ENCODE peak calls at places on chromosomes 2 and 18, in ten cellular contexts. One of them, this sample, is unnamed.

GRCh38 chr2:162061021-162061420 is 13.0 kb downstream of the DPP4 start:
- DNase-seq in astrocyte of the spinal cord: no peak
- DNase-seq in HepG2: no peak
- DNase-seq in BE2C: no peak
- DNase-seq in AG04450: no peak
- DNase-seq in cardiac fibroblast: no peak
- DNase-seq in brain microvascular endothelial cell: no peak
- DNase-seq in upper lobe of right lung: no peak
- DNase-seq in lung: no peak
- DNase-seq in AG10803: no peak
- DNase-seq in this sample: no peak

GRCh38 chr2:162297925-162298552 is 20.4 kb downstream of the IFIH1 start:
- DNase-seq in BE2C: peak; percentile 44
- DNase-seq in HepG2: peak; percentile 83
- DNase-seq in brain microvascular endothelial cell: peak; percentile 87
- DNase-seq in AG04450: peak; percentile 44
- DNase-seq in AG10803: peak; percentile 79
- DNase-seq in lung: peak; percentile 66
- DNase-seq in upper lobe of right lung: no peak
- DNase-seq in astrocyte of the spinal cord: peak; percentile 85
- DNase-seq in cardiac fibroblast: peak; percentile 89
- DNase-seq in this sample: peak; percentile 29

GRCh38 chr18:61841709-61842108 is 51.1 kb downstream of the RNF152 start:
- DNase-seq in BE2C: no peak
- DNase-seq in brain microvascular endothelial cell: no peak
- DNase-seq in upper lobe of right lung: no peak
- DNase-seq in lung: no peak
- DNase-seq in astrocyte of the spinal cord: no peak
- DNase-seq in cardiac fibroblast: no peak
- DNase-seq in AG04450: no peak
- DNase-seq in AG10803: no peak
- DNase-seq in HepG2: no peak
- DNase-seq in this sample: no peak

GRCh38 chr2:127651987-127652550 is 6.1 kb downstream of the GPR17 start:
- DNase-seq in AG10803: no peak
- DNase-seq in lung: no peak
- DNase-seq in astrocyte of the spinal cord: no peak
- DNase-seq in cardiac fibroblast: peak; percentile 75
- DNase-seq in HepG2: no peak
- DNase-seq in AG04450: no peak
- DNase-seq in upper lobe of right lung: no peak
- DNase-seq in BE2C: peak; percentile 86
- DNase-seq in brain microvascular endothelial cell: no peak
- DNase-seq in this sample: no peak

GRCh38 chr2:112255875-112256274 is 1.0 kb upstream of the ZC3H8 start:
- DNase-seq in AG10803: no peak
- DNase-seq in brain microvascular endothelial cell: no peak
- DNase-seq in HepG2: no peak
- DNase-seq in astrocyte of the spinal cord: no peak
- DNase-seq in lung: no peak
- DNase-seq in BE2C: no peak
- DNase-seq in AG04450: no peak
- DNase-seq in cardiac fibroblast: no peak
- DNase-seq in upper lobe of right lung: no peak
- DNase-seq in this sample: no peak

GRCh38 chr18:62165583-62165982 is 21.3 kb downstream of the PIGN start:
- DNase-seq in HepG2: no peak
- DNase-seq in BE2C: no peak
- DNase-seq in astrocyte of the spinal cord: no peak
- DNase-seq in cardiac fibroblast: no peak
- DNase-seq in lung: no peak
- DNase-seq in upper lobe of right lung: no peak
- DNase-seq in AG10803: no peak
- DNase-seq in brain microvascular endothelial cell: no peak
- DNase-seq in AG04450: no peak
- DNase-seq in this sample: no peak

GRCh38 chr18:48968412-48969215 is 17.8 kb upstream of the SMAD7 start:
- DNase-seq in astrocyte of the spinal cord: no peak
- DNase-seq in HepG2: no peak
- DNase-seq in upper lobe of right lung: no peak
- DNase-seq in AG10803: no peak
- DNase-seq in AG04450: no peak
- DNase-seq in brain microvascular endothelial cell: no peak
- DNase-seq in cardiac fibroblast: no peak
- DNase-seq in BE2C: no peak
- DNase-seq in lung: no peak
- DNase-seq in this sample: no peak

GRCh38 chr18:65523461-65523860 is 227.4 kb upstream of the CDH7 start:
- DNase-seq in AG04450: no peak
- DNase-seq in BE2C: no peak
- DNase-seq in lung: no peak
- DNase-seq in upper lobe of right lung: no peak
- DNase-seq in HepG2: no peak
- DNase-seq in astrocyte of the spinal cord: no peak
- DNase-seq in brain microvascular endothelial cell: no peak
- DNase-seq in AG10803: no peak
- DNase-seq in cardiac fibroblast: no peak
- DNase-seq in this sample: no peak

GRCh38 chr2:118085173-118086023 is 2.9 kb upstream of the INSIG2 start:
- DNase-seq in AG10803: no peak
- DNase-seq in upper lobe of right lung: no peak
- DNase-seq in AG04450: no peak
- DNase-seq in BE2C: no peak
- DNase-seq in lung: no peak
- DNase-seq in brain microvascular endothelial cell: no peak
- DNase-seq in astrocyte of the spinal cord: no peak
- DNase-seq in cardiac fibroblast: no peak
- DNase-seq in HepG2: peak; percentile 96
- DNase-seq in this sample: no peak

GRCh38 chr18:70216788-70217187 is 11.3 kb upstream of the RTTN start:
- DNase-seq in AG04450: peak; percentile 47
- DNase-seq in astrocyte of the spinal cord: no peak
- DNase-seq in cardiac fibroblast: no peak
- DNase-seq in brain microvascular endothelial cell: no peak
- DNase-seq in upper lobe of right lung: no peak
- DNase-seq in HepG2: no peak
- DNase-seq in AG10803: no peak
- DNase-seq in lung: no peak
- DNase-seq in BE2C: no peak
- DNase-seq in this sample: no peak

GRCh38 chr2:31937741-31938140 is 73.1 kb downstream of the MEMO1 start:
- DNase-seq in AG10803: peak; percentile 31
- DNase-seq in astrocyte of the spinal cord: peak; percentile 11
- DNase-seq in lung: no peak
- DNase-seq in cardiac fibroblast: no peak
- DNase-seq in upper lobe of right lung: no peak
- DNase-seq in HepG2: no peak
- DNase-seq in BE2C: no peak
- DNase-seq in AG04450: peak; percentile 3
- DNase-seq in brain microvascular endothelial cell: no peak
- DNase-seq in this sample: peak; percentile 37

DNA sequence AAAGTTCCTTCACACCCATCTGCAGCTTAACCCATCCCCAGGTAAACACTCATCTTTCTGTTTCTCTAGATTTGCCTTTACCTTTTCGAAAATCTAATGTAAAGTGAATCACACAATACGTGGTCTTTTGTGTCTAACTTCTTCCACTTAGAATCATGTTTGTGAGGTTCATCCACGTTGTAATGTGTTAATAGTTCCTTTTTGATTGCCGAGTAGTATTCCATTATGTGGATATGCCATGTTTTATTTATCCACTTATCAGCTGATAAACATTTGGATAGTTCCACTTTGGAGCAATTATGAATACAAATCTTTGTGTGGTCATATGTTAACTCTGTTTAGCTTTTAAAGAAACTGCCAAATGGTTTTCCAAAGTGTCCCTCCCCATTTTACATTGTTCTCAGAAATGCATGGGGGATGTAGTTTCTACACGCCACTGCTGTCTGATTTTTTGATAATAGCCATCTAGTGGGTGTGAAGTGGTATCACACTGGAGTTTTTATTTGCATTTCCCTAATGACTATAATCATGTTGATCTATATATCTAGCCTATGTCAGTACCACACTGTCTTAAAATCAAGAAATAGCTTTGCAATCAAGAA is 22.3 kb downstream of the PECR start:
- DNase-seq in AG10803: no peak
- DNase-seq in cardiac fibroblast: no peak
- DNase-seq in lung: no peak
- DNase-seq in brain microvascular endothelial cell: no peak
- DNase-seq in upper lobe of right lung: no peak
- DNase-seq in HepG2: no peak
- DNase-seq in AG04450: no peak
- DNase-seq in BE2C: no peak
- DNase-seq in astrocyte of the spinal cord: no peak
- DNase-seq in this sample: no peak
- TF ChIP-seq CTCF in AG10803: peak; percentile 30
- TF ChIP-seq CTCF in cardiac fibroblast: peak; percentile 25
- TF ChIP-seq CTCF in lung: no peak
- TF ChIP-seq CTCF in brain microvascular endothelial cell: peak; percentile 26
- TF ChIP-seq CTCF in upper lobe of right lung: peak; percentile 23
- TF ChIP-seq CTCF in HepG2: no peak
- TF ChIP-seq CTCF in AG04450: peak; percentile 24
- TF ChIP-seq CTCF in BE2C: peak; percentile 23
- TF ChIP-seq CTCF in astrocyte of the spinal cord: peak; percentile 6
- TF ChIP-seq CTCF in this sample: no peak

DNA sequence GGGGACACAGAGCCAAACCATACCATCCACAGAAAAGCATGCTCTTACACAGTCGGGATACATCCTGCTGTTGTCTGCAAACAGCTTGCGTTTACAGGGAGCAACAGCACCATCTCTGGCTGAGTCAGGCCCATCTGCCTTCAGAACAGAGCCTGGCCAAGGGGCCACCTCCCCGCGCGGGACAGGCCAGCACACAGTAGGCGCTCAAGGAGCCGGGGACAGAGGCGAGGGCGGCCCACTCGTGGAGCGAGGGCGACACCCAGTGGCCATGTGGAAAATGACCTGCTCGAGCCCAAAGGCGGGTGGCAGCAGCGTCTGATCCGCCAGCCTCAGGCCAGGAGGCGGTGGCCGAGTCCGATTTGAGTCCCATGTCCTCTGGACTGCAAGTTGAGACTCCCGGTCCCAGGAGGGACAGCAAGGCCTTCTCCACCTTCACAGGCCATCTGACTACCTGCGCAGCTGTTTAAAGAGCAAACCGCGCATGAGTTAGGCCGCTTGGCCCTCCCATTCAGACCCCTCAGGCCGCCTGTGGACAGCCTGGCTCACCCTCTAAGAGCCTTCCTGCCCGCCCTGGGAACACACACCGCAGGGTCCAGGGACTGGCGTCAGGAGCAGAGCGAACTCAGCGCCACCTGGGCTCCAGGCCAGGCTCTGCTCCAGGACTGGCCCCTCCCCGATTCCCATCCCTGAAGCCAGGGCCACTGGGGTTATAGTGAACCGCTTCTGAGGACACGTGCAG is 38.3 kb downstream of the TTC32 start:
- DNase-seq in AG10803: peak; percentile 59
- DNase-seq in AG04450: no peak
- DNase-seq in cardiac fibroblast: peak; percentile 64
- DNase-seq in lung: peak; percentile 61
- DNase-seq in HepG2: peak; percentile 76
- DNase-seq in brain microvascular endothelial cell: peak; percentile 31
- DNase-seq in BE2C: peak; percentile 70
- DNase-seq in astrocyte of the spinal cord: peak; percentile 63
- DNase-seq in upper lobe of right lung: peak; percentile 85
- DNase-seq in this sample: no peak
- H3K4me3 ChIP-seq in AG10803: no peak overlapping the region
- H3K4me3 ChIP-seq in AG04450: no peak overlapping the region
- H3K4me3 ChIP-seq in cardiac fibroblast: no peak overlapping the region
- H3K4me3 ChIP-seq in lung: no peak overlapping the region
- H3K4me3 ChIP-seq in HepG2: peak overlapping the region; percentile 57
- H3K4me3 ChIP-seq in brain microvascular endothelial cell: peak overlapping the region; percentile 30
- H3K4me3 ChIP-seq in BE2C: peak overlapping the region; percentile 38
- H3K4me3 ChIP-seq in astrocyte of the spinal cord: no peak overlapping the region
- H3K4me3 ChIP-seq in upper lobe of right lung: no peak overlapping the region
- H3K4me3 ChIP-seq in this sample: no peak overlapping the region

GRCh38 chr18:78074400-78075020 is 824.9 kb downstream of the GALR1 start:
- DNase-seq in lung: no peak
- DNase-seq in cardiac fibroblast: no peak
- DNase-seq in BE2C: no peak
- DNase-seq in upper lobe of right lung: no peak
- DNase-seq in brain microvascular endothelial cell: no peak
- DNase-seq in HepG2: no peak
- DNase-seq in astrocyte of the spinal cord: no peak
- DNase-seq in AG04450: no peak
- DNase-seq in AG10803: no peak
- DNase-seq in this sample: no peak

GRCh38 chr18:78071146-78071710 is 821.6 kb downstream of the GALR1 start:
- DNase-seq in lung: no peak
- DNase-seq in HepG2: no peak
- DNase-seq in AG04450: no peak
- DNase-seq in AG10803: no peak
- DNase-seq in upper lobe of right lung: no peak
- DNase-seq in BE2C: no peak
- DNase-seq in astrocyte of the spinal cord: no peak
- DNase-seq in brain microvascular endothelial cell: no peak
- DNase-seq in cardiac fibroblast: no peak
- DNase-seq in this sample: no peak

GRCh38 chr18:78069784-78070664 is 820.4 kb downstream of the GALR1 start:
- DNase-seq in upper lobe of right lung: no peak
- DNase-seq in AG10803: no peak
- DNase-seq in brain microvascular endothelial cell: no peak
- DNase-seq in cardiac fibroblast: no peak
- DNase-seq in astrocyte of the spinal cord: no peak
- DNase-seq in AG04450: no peak
- DNase-seq in lung: peak; percentile 56
- DNase-seq in BE2C: no peak
- DNase-seq in HepG2: no peak
- DNase-seq in this sample: no peak

GRCh38 chr18:78073275-78073674 is 823.6 kb downstream of the GALR1 start:
- DNase-seq in brain microvascular endothelial cell: no peak
- DNase-seq in AG10803: no peak
- DNase-seq in astrocyte of the spinal cord: no peak
- DNase-seq in HepG2: no peak
- DNase-seq in AG04450: no peak
- DNase-seq in BE2C: no peak
- DNase-seq in lung: no peak
- DNase-seq in cardiac fibroblast: no peak
- DNase-seq in upper lobe of right lung: no peak
- DNase-seq in this sample: no peak
- TF ChIP-seq CTCF in brain microvascular endothelial cell: no peak
- TF ChIP-seq CTCF in AG10803: no peak
- TF ChIP-seq CTCF in astrocyte of the spinal cord: no peak
- TF ChIP-seq CTCF in HepG2: no peak
- TF ChIP-seq CTCF in AG04450: no peak
- TF ChIP-seq CTCF in BE2C: peak; percentile 3
- TF ChIP-seq CTCF in lung: peak; percentile 7
- TF ChIP-seq CTCF in cardiac fibroblast: no peak
- TF ChIP-seq CTCF in upper lobe of right lung: peak; percentile 40
- TF ChIP-seq CTCF in this sample: no peak

GRCh38 chr2:46298272-46298521 is 990 bp downstream of the EPAS1 start:
- DNase-seq in AG04450: no peak
- DNase-seq in astrocyte of the spinal cord: no peak
- DNase-seq in upper lobe of right lung: no peak
- DNase-seq in BE2C: no peak
- DNase-seq in cardiac fibroblast: no peak
- DNase-seq in HepG2: no peak
- DNase-seq in brain microvascular endothelial cell: no peak
- DNase-seq in lung: no peak
- DNase-seq in AG10803: no peak
- DNase-seq in this sample: no peak
- H3K4me3 ChIP-seq in AG04450: peak overlapping the region; percentile 97
- H3K4me3 ChIP-seq in astrocyte of the spinal cord: peak overlapping the region; percentile 50
- H3K4me3 ChIP-seq in upper lobe of right lung: peak overlapping the region; percentile 83
- H3K4me3 ChIP-seq in BE2C: peak overlapping the region; percentile 66
- H3K4me3 ChIP-seq in cardiac fibroblast: peak overlapping the region; percentile 92
- H3K4me3 ChIP-seq in HepG2: peak overlapping the region; percentile 98
- H3K4me3 ChIP-seq in brain microvascular endothelial cell: peak overlapping the region; percentile 78
- H3K4me3 ChIP-seq in lung: peak overlapping the region; percentile 87
- H3K4me3 ChIP-seq in AG10803: peak overlapping the region; percentile 94
- H3K4me3 ChIP-seq in this sample: peak overlapping the region; percentile 83